ENCODE peak calls at places on chromosomes 5 and 9, in nine cellular contexts. K is endodermal cell, X is GM03348, I is endothelial cell, L is SJSA1, B is ELR, P is NCI-H1092 treated with DMSO at 0.1 percent for 48 hours, E is GM19239, N is kidney epithelial cell. S is an unnamed sample.

GRCh38 chr9:134772331-134772730 is 108.3 kb upstream of the FCN2 start:
- DNase-seq in K (no peak), X (no peak), I (no peak), L (no peak), B (no peak), P (no peak), E (no peak), N (no peak), S (no peak)

GRCh38 chr9:107020040-107020530 is 157.1 kb downstream of the ZNF462 start:
- DNase-seq in K (peak), X (peak), I (no peak), L (peak), B (peak), P (no peak), E (no peak), N (peak), S (no peak)

GRCh38 chr5:54249210-54250028 is 61.0 kb downstream of the ARL15 start:
- DNase-seq in K (no peak), X (peak), I (peak), L (no peak), B (peak), P (no peak), E (no peak), N (no peak), S (peak)

GRCh38 chr9:128116104-128117083 is 11.1 kb downstream of the PTGES2 start:
- DNase-seq in K (peak), X (no peak), I (no peak), L (no peak), B (no peak), P (no peak), E (no peak), N (no peak), S (peak)

GRCh38 chr5:61319388-61320146 is 12.5 kb upstream of the ZSWIM6 start:
- DNase-seq in K (peak), X (no peak), I (no peak), L (no peak), B (no peak), P (no peak), E (peak), N (no peak), S (no peak)

GRCh38 chr5:29654990-29655389 is 1538.5 kb upstream of the CDH6 start:
- DNase-seq in K (no peak), X (no peak), I (no peak), L (no peak), B (no peak), P (no peak), E (no peak), N (no peak), S (no peak)

GRCh38 chr9:128101231-128101641 is 26.3 kb downstream of the PTGES2 start:
- DNase-seq in K (no peak), X (no peak), I (no peak), L (no peak), B (no peak), P (no peak), E (no peak), N (no peak), S (peak)

GRCh38 chr9:131397100-131397790 is 3.4 kb downstream of the PRRC2B start:
- DNase-seq in K (peak), X (no peak), I (no peak), L (no peak), B (peak), P (no peak), E (no peak), N (no peak), S (peak)

GRCh38 chr9:111454751-111455150 is 29.4 kb downstream of the ECPAS start:
- DNase-seq in K (no peak), X (no peak), I (no peak), L (no peak), B (no peak), P (no peak), E (no peak), N (no peak), S (no peak)

GRCh38 chr9:115328677-115329076 is 210.7 kb upstream of the TNC start:
- DNase-seq in K (no peak), X (no peak), I (no peak), L (no peak), B (no peak), P (no peak), E (no peak), N (no peak), S (no peak)